ENCODE peak calls at places on chromosomes 13 and 19, in eight cellular contexts. U, A, X, P, F, Z, Y and K are unnamed samples.

GRCh38 chr19:14871619-14872230 is 14.2 kb downstream of the OR7A17 start:
- DNase-seq in F (no peak), A (no peak), P (peak; percentile 39), Z (no peak), U (peak; percentile 31), X (no peak), Y (no peak), K (no peak)

GRCh38 chr19:31350033-31350692 is 927 bp upstream of the TSHZ3 start:
- DNase-seq in Z (no peak), X (no peak), A (no peak), P (peak; percentile 45), U (no peak), F (no peak), Y (no peak), K (no peak)

GRCh38 chr13:98939552-98940306 is 38.1 kb downstream of the DOCK9 start:
- DNase-seq in P (peak; percentile 22), U (no peak), X (no peak), Z (no peak), Y (no peak), F (no peak), A (no peak), K (no peak)

GRCh38 chr19:56272448-56272847 is at the start of gene EDDM13:
- DNase-seq in A (no peak), F (no peak), P (no peak), Z (no peak), Y (no peak), U (no peak), X (no peak), K (no peak)

GRCh38 chr13:111167290-111167689 is 52.2 kb downstream of the ARHGEF7 start:
- DNase-seq in U (peak; percentile 27), Z (no peak), Y (no peak), P (no peak), A (no peak), X (no peak), F (no peak), K (no peak)

GRCh38 chr19:5006201-5006600 is 37.3 kb downstream of the KDM4B start:
- DNase-seq in F (no peak), X (no peak), Z (no peak), A (no peak), P (peak; percentile 61), Y (no peak), U (peak; percentile 90), K (no peak)

GRCh38 chr19:5115771-5116202 is 146.9 kb downstream of the KDM4B start:
- DNase-seq in P (peak; percentile 95), X (no peak), U (no peak), F (no peak), A (no peak), Z (no peak), Y (no peak), K (no peak)

GRCh38 chr13:73177017-73177416 is 118.2 kb downstream of the KLF5 start:
- DNase-seq in A (no peak), X (no peak), Y (no peak), U (no peak), P (no peak), F (no peak), Z (no peak), K (no peak)

GRCh38 chr19:58368561-58369360 is 6.2 kb upstream of the ZNF497 start:
- DNase-seq in U (no peak), F (peak; percentile 78), A (no peak), Y (no peak), Z (no peak), P (no peak), X (no peak), K (no peak)

GRCh38 chr19:29676586-29676985 is 11.3 kb downstream of the PLEKHF1 start:
- DNase-seq in U (no peak), P (no peak), A (no peak), X (no peak), Z (no peak), F (no peak), Y (no peak), K (no peak)

GRCh38 chr19:14782978-14783545 is 4.7 kb upstream of the ADGRE2 start:
- DNase-seq in U (peak; percentile 19), X (no peak), A (no peak), F (no peak), Z (no peak), P (no peak), Y (no peak), K (no peak)

GRCh38 chr19:58518261-58519086 is 1.1 kb downstream of the ZBTB45 start:
- DNase-seq in U (peak; percentile 65), A (no peak), Z (no peak), X (no peak), Y (no peak), F (no peak), P (no peak), K (no peak)

GRCh38 chr19:42143341-42144234 is 11.3 kb upstream of the POU2F2 start:
- DNase-seq in A (no peak), Z (peak; percentile 83), X (no peak), Y (no peak), U (peak; percentile 27), F (no peak), P (peak; percentile 65), K (peak; percentile 64)

GRCh38 chr13:97749174-97749573 is 204.3 kb upstream of the IPO5 start:
- DNase-seq in A (no peak), X (no peak), P (peak; percentile 47), Y (no peak), Z (no peak), F (no peak), U (peak; percentile 10), K (no peak)

GRCh38 chr13:95492044-95492801 is 60.3 kb upstream of the CLDN10 start:
- DNase-seq in F (peak; percentile 51), U (no peak), X (no peak), Y (no peak), Z (peak; percentile 42), A (no peak), P (no peak), K (no peak)

GRCh38 chr13:42337808-42338600 is 66.1 kb downstream of the AKAP11 start:
- DNase-seq in A (no peak), X (no peak), U (no peak), Y (no peak), Z (no peak), P (no peak), F (no peak), K (no peak)

GRCh38 chr19:56547535-56547934 is 8.8 kb downstream of the ZFP28 start:
- DNase-seq in F (no peak), Z (peak; percentile 46), X (no peak), A (no peak), Y (no peak), P (no peak), U (no peak), K (no peak)

GRCh38 chr19:49890349-49891311 is 6.1 kb downstream of the IL4I1 start:
- DNase-seq in A (no peak), U (no peak), P (no peak), Z (peak; percentile 85), Y (no peak), X (peak; percentile 37), F (no peak), K (peak; percentile 54)

GRCh38 chr13:113921763-113922162 is 52.1 kb downstream of the C13orf46 start:
- DNase-seq in P (no peak), F (no peak), Z (no peak), Y (no peak), X (no peak), A (no peak), U (no peak), K (no peak)

GRCh38 chr19:7980635-7981121 is 24.8 kb downstream of the ELAVL1 start:
- DNase-seq in Z (no peak), X (no peak), U (no peak), F (no peak), A (no peak), P (no peak), Y (no peak), K (no peak)

GRCh38 chr13:107271226-107271625 is 703.3 kb upstream of the ARGLU1 start:
- DNase-seq in Y (no peak), P (peak; percentile 79), U (no peak), X (no peak), F (no peak), Z (peak; percentile 34), A (no peak), K (no peak)

GRCh38 chr19:48627865-48628314 is 8.6 kb downstream of the SPHK2 start:
- DNase-seq in F (no peak), P (no peak), Y (no peak), X (no peak), Z (no peak), A (no peak), U (no peak), K (no peak)

GRCh38 chr13:23069571-23069970 is 111.2 kb upstream of the SGCG start:
- DNase-seq in X (no peak), P (peak; percentile 74), Y (no peak), A (no peak), F (no peak), U (no peak), Z (no peak), K (no peak)

GRCh38 chr19:38399081-38399480 is 3.8 kb upstream of the FAM98C start:
- DNase-seq in F (no peak), A (no peak), Y (no peak), Z (no peak), X (no peak), P (no peak), U (no peak), K (no peak)

GRCh38 chr19:56670961-56671612 is 470 bp downstream of the ZNF835 start:
- DNase-seq in F (no peak), A (no peak), Z (no peak), Y (no peak), U (no peak), P (no peak), X (no peak), K (peak; percentile 6)

GRCh38 chr13:105196052-105196451 is 1339.4 kb downstream of the EFNB2 start:
- DNase-seq in U (no peak), X (no peak), F (no peak), P (peak; percentile 93), A (no peak), Y (no peak), Z (peak; percentile 23), K (no peak)